ENCODE peak calls at places on chromosome 6, in seven cellular contexts. E, T, F, J, Y, C and U are unnamed samples.
A peak's percentile ranks its signal among the peaks of the same experiment; 100 is the strongest.

GRCh38 chr6:138546733-138547185 is 47.5 kb upstream of the NHSL1 start:
- DNase-seq in E (no peak), T (no peak), F (no peak), J (no peak), Y (no peak), C (peak; percentile 67), U (no peak)

GRCh38 chr6:37036146-37036545 is 30.7 kb downstream of the FGD2 start:
- DNase-seq in E (no peak), T (no peak), F (no peak), J (no peak), Y (no peak), C (no peak), U (no peak)

GRCh38 chr6:69880570-69880969 is 14.2 kb downstream of the COL19A1 start:
- DNase-seq in E (no peak), T (no peak), F (no peak), J (no peak), Y (no peak), C (no peak), U (no peak)

GRCh38 chr6:125200986-125201385 is 47.4 kb downstream of the TPD52L1 start:
- DNase-seq in E (no peak), T (no peak), F (no peak), J (no peak), Y (no peak), C (no peak), U (no peak)

GRCh38 chr6:158467923-158468322 is 92.0 kb upstream of the TMEM181 start:
- DNase-seq in E (no peak), T (no peak), F (no peak), J (no peak), Y (no peak), C (no peak), U (no peak)

GRCh38 chr6:100612101-100612500 is 147.4 kb upstream of the SIM1 start:
- DNase-seq in E (no peak), T (no peak), F (no peak), J (no peak), Y (no peak), C (no peak), U (no peak)

GRCh38 chr6:12208190-12208589 is 82.0 kb upstream of the EDN1 start:
- DNase-seq in E (no peak), T (no peak), F (no peak), J (no peak), Y (no peak), C (no peak), U (no peak)

GRCh38 chr6:13668291-13668928 is 43.2 kb downstream of the RANBP9 start:
- DNase-seq in E (no peak), T (peak; percentile 78), F (peak; percentile 49), J (no peak), Y (no peak), C (no peak), U (no peak)

GRCh38 chr6:64006246-64006645 is 370.6 kb downstream of the PHF3 start:
- DNase-seq in E (no peak), T (no peak), F (no peak), J (no peak), Y (no peak), C (no peak), U (no peak)

GRCh38 chr6:130147151-130147550 is 75.6 kb downstream of the SAMD3 start:
- DNase-seq in E (no peak), T (no peak), F (no peak), J (no peak), Y (no peak), C (no peak), U (no peak)

GRCh38 chr6:30260036-30260504 is 46.9 kb upstream of the TRIM26 start:
- DNase-seq in E (no peak), T (no peak), F (no peak), J (no peak), Y (peak; percentile 36), C (no peak), U (no peak)

GRCh38 chr6:148857817-148858390 is 111.1 kb downstream of the UST start:
- DNase-seq in E (no peak), T (no peak), F (no peak), J (no peak), Y (no peak), C (no peak), U (no peak)

GRCh38 chr6:148852688-148853087 is 105.9 kb downstream of the UST start:
- DNase-seq in E (no peak), T (no peak), F (no peak), J (no peak), Y (no peak), C (no peak), U (no peak)

GRCh38 chr6:148855744-148856143 is 108.9 kb downstream of the UST start:
- DNase-seq in E (no peak), T (no peak), F (no peak), J (no peak), Y (no peak), C (no peak), U (no peak)

GRCh38 chr6:148854086-148854485 is 107.3 kb downstream of the UST start:
- DNase-seq in E (no peak), T (no peak), F (no peak), J (no peak), Y (no peak), C (no peak), U (no peak)

DNA sequence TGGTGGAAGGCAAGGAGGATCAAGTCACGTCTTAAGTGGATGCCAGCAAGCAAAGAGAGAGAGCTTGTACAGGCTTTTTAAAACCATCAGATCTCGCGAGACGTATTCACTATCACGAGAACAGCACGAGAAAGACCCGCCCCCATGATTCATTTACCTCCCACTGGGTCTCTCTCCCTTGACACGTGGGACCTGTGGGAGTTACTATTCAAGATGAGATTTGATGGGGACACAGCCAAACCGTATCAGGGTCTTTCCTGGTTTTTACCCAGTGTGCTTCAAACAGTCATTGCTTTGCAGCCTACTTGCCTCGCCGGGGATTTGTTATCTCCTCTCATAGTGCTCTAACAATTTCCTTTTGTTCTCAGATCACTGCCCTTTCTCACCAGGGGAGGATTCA is 108.2 kb downstream of the UST start:
- DNase-seq in E (no peak), T (peak; percentile 41), F (no peak), J (no peak), Y (no peak), C (no peak), U (no peak)
- TF ChIP-seq TAF1 in E (no peak), T (no peak), F (no peak), J (no peak), Y (no peak), C (no peak), U (no peak)

GRCh38 chr6:26234421-26235239 is 130.4 kb upstream of the BTN3A2 start:
- DNase-seq in E (no peak), T (peak; percentile 93), F (peak; percentile 96), J (peak; percentile 73), Y (no peak), C (no peak), U (no peak)
- TF ChIP-seq TAF1 in E (peak; percentile 81), T (peak; percentile 26), F (peak; percentile 56), J (peak; percentile 64), Y (peak; percentile 41), C (no peak), U (no peak)

DNA sequence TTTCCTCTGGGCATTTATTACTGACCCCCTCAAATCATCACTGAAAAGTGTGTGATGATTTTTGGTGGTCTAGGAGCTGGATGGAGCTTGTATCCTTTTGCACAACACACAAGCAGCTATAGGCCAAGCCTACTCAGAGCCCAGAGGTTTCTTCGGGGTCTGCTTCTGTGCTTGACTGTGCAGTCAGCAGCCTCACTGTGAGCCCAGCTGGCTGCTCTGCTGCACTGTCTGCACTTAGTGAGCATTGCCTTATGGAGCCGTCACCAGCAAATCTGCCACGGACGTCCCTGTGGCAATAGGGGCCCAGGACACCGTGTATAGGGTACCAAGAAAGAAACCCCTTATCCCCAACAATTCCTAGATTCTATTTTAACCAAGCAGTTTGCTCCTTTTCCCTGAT is 38.6 kb upstream of the GMPR start:
- DNase-seq in E (no peak), T (no peak), F (no peak), J (no peak), Y (no peak), C (no peak), U (no peak)
- TF ChIP-seq TAF1 in E (no peak), T (no peak), F (no peak), J (no peak), Y (no peak), C (no peak), U (no peak)

GRCh38 chr6:86215323-86215722 is 572.6 kb upstream of the SYNCRIP start:
- DNase-seq in E (no peak), T (no peak), F (no peak), J (peak; percentile 48), Y (no peak), C (no peak), U (no peak)
- TF ChIP-seq TAF1 in E (no peak), T (no peak), F (no peak), J (no peak), Y (no peak), C (no peak), U (no peak)

GRCh38 chr6:34021001-34021838 is 124.7 kb downstream of the GRM4 start:
- DNase-seq in E (no peak), T (peak; percentile 30), F (no peak), J (no peak), Y (no peak), C (no peak), U (no peak)

GRCh38 chr6:34022250-34022872 is 123.5 kb downstream of the GRM4 start:
- DNase-seq in E (no peak), T (peak; percentile 36), F (no peak), J (no peak), Y (no peak), C (no peak), U (no peak)

GRCh38 chr6:34021839-34022190 is 124.1 kb downstream of the GRM4 start:
- DNase-seq in E (no peak), T (no peak), F (no peak), J (no peak), Y (no peak), C (no peak), U (no peak)

GRCh38 chr6:34018961-34019606 is 126.8 kb downstream of the GRM4 start:
- DNase-seq in E (no peak), T (no peak), F (no peak), J (no peak), Y (no peak), C (no peak), U (no peak)

GRCh38 chr6:34020278-34020677 is 125.6 kb downstream of the GRM4 start:
- DNase-seq in E (no peak), T (no peak), F (no peak), J (no peak), Y (no peak), C (no peak), U (no peak)
- TF ChIP-seq TAF1 in E (no peak), T (no peak), F (no peak), J (no peak), Y (no peak), C (no peak), U (no peak)

GRCh38 chr6:38367231-38367630 is 272.5 kb downstream of the BTBD9 start:
- DNase-seq in E (no peak), T (no peak), F (no peak), J (no peak), Y (no peak), C (no peak), U (no peak)

GRCh38 chr6:38364775-38365174 is 275.0 kb downstream of the BTBD9 start:
- DNase-seq in E (no peak), T (no peak), F (no peak), J (no peak), Y (no peak), C (no peak), U (no peak)

DNA sequence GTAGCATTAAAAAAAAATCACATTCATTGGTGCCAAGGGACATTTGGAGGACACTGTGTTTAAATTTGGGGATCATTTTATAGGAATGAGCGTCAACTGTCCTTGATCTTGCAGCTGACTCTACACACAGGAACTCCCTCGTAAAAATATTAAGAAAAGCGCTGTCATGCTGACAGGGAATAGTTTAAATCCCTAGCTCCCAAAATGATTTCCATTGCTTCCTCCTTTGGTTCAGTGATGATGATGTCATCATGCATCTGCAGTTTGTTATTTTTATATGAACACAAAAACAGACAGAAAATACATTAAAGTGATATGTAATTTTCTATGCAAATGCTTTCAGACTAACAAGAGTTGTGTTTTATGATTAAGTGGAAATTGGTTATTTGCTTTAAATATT is 275.6 kb downstream of the BTBD9 start:
- DNase-seq in E (no peak), T (no peak), F (no peak), J (no peak), Y (no peak), C (no peak), U (no peak)
- TF ChIP-seq TAF1 in E (no peak), T (no peak), F (no peak), J (no peak), Y (no peak), C (no peak), U (no peak)